ENCODE peak calls at places on chromosomes 4 and X, in eight cellular contexts. D is OCI-LY7, A is AG10803, B is WTC11, I is cardiac fibroblast, M is mucosa of descending colon, N is GM13976, F is Calu3. C is an unnamed sample.

GRCh38 chr4:66974665-66975064 is 570.6 kb downstream of the CENPC start:
- DNase-seq in D (no peak), A (no peak), B (no peak), I (no peak), M (no peak), N (no peak), F (peak), C (no peak)

GRCh38 chr4:17029432-17029831 is 131.0 kb upstream of the LDB2 start:
- DNase-seq in D (no peak), A (no peak), B (no peak), I (no peak), M (no peak), N (no peak), F (no peak), C (no peak)

GRCh38 chr4:173748353-173748752 is 218.3 kb upstream of the HAND2 start:
- DNase-seq in D (no peak), A (peak), B (no peak), I (peak), M (no peak), N (no peak), F (no peak), C (no peak)

GRCh38 chr4:77777135-77777777 is 41.9 kb downstream of the CNOT6L start:
- DNase-seq in D (no peak), A (peak), B (no peak), I (peak), M (no peak), N (no peak), F (no peak), C (no peak)

GRCh38 chrX:2521092-2521926 is 20.5 kb upstream of the DHRSX start:
- DNase-seq in D (peak), A (peak), B (no peak), I (no peak), M (no peak), N (peak), F (no peak), C (no peak)

GRCh38 chrX:110795645-110796510 is at the start of gene CHRDL1:
- DNase-seq in D (no peak), A (no peak), B (peak), I (no peak), M (peak), N (peak), F (peak), C (peak)

GRCh38 chr4:10730019-10730418 is 45.5 kb upstream of the CLNK start:
- DNase-seq in D (no peak), A (no peak), B (no peak), I (no peak), M (no peak), N (no peak), F (no peak), C (no peak)

GRCh38 chrX:35826503-35826902 is 28.4 kb downstream of the MAGEB16 start:
- DNase-seq in D (no peak), A (no peak), B (no peak), I (no peak), M (no peak), N (no peak), F (peak), C (no peak)

GRCh38 chr4:180805101-180805500 is 1438.1 kb upstream of the TENM3 start:
- DNase-seq in D (no peak), A (no peak), B (no peak), I (no peak), M (no peak), N (no peak), F (no peak), C (no peak)

GRCh38 chr4:156971623-156972369 is at the start of gene PDGFC:
- DNase-seq in D (no peak), A (peak), B (peak), I (peak), M (peak), N (peak), F (peak), C (peak)

GRCh38 chr4:22014222-22014741 is 65.7 kb upstream of the KCNIP4 start:
- DNase-seq in D (no peak), A (peak), B (no peak), I (peak), M (no peak), N (no peak), F (no peak), C (no peak)

GRCh38 chrX:30971761-30972603 is 82.9 kb upstream of the TAB3 start:
- DNase-seq in D (peak), A (peak), B (peak), I (peak), M (no peak), N (peak), F (peak), C (no peak)

GRCh38 chr4:185457136-185457535 is 14.4 kb downstream of the CCDC110 start:
- DNase-seq in D (no peak), A (no peak), B (no peak), I (no peak), M (no peak), N (no peak), F (no peak), C (no peak)

GRCh38 chrX:107154787-107155620 is 36.4 kb upstream of the RBM41 start:
- DNase-seq in D (no peak), A (no peak), B (no peak), I (peak), M (no peak), N (no peak), F (peak), C (no peak)

GRCh38 chr4:41442818-41443217 is 95.1 kb upstream of the LIMCH1 start:
- DNase-seq in D (no peak), A (no peak), B (no peak), I (peak), M (no peak), N (no peak), F (no peak), C (no peak)

GRCh38 chrX:46407036-46407752 is 138.0 kb downstream of the ZNF674 start:
- DNase-seq in D (no peak), A (peak), B (no peak), I (no peak), M (no peak), N (no peak), F (no peak), C (no peak)

GRCh38 chr4:7808752-7809151 is 130.9 kb downstream of the AFAP1 start:
- DNase-seq in D (no peak), A (peak), B (no peak), I (peak), M (no peak), N (no peak), F (no peak), C (no peak)

DNA sequence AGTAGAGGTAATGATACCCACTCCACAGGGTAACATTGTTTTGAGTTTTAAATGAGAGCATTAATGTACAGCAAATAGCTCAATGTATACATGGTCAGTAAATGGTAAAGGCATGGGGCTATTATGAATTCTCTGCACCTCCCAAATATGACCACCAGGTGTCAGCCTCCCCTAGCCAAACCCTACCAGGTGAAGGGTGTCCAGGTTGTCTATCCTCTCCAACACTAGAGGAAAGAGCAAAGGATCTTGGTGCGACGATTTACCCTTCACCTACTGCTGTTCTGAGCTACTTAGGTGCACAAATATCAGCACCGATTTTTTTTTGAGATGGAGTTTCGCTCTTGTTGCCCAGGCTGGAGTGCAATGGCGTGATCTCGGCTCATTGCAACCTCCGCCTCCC is 26.5 kb upstream of the XIAP start:
- DNase-seq in D (peak), A (no peak), B (peak), I (peak), M (no peak), N (peak), F (peak), C (no peak)
- TF ChIP-seq CTCF in D (peak), A (peak), B (peak), I (peak), M (peak), N (peak), F (peak), C (peak)

GRCh38 chr4:71288875-71289274 is 49.9 kb upstream of the SLC4A4 start:
- DNase-seq in D (no peak), A (no peak), B (no peak), I (no peak), M (no peak), N (no peak), F (no peak), C (no peak)

GRCh38 chr4:71287305-71287704 is 51.5 kb upstream of the SLC4A4 start:
- DNase-seq in D (no peak), A (peak), B (no peak), I (no peak), M (no peak), N (no peak), F (no peak), C (no peak)

GRCh38 chr4:71283642-71284257 is 55.1 kb upstream of the SLC4A4 start:
- DNase-seq in D (no peak), A (no peak), B (no peak), I (no peak), M (no peak), N (no peak), F (no peak), C (no peak)
- TF ChIP-seq CTCF in D (no peak), A (no peak), B (no peak), I (no peak), M (no peak), N (no peak), F (no peak), C (no peak)

DNA sequence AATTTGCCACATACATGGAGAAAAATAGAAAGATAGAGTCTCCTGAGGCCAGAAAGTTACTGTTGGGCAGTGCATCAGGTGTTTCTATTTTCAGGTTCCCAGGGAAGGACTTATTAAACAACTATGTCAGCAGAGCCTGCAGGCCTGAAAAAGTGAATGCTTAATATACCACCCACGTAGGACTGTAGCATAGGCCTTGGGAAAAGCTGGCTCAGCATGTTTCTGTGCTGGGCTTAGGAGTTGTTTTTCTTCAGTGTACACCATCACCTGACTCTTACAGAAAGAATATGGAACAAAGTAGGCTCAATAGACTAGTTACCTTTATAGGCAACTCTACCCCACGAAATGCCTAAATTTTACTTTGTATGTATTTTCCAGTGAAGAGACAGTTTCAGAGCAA is 1385.9 kb downstream of the FAM133A start:
- DNase-seq in D (no peak), A (no peak), B (no peak), I (no peak), M (no peak), N (no peak), F (no peak), C (no peak)
- TF ChIP-seq CTCF in D (no peak), A (no peak), B (no peak), I (no peak), M (no peak), N (no peak), F (no peak), C (no peak)

GRCh38 chr4:140628016-140628415 is 59.3 kb upstream of the UCP1 start:
- DNase-seq in D (no peak), A (no peak), B (no peak), I (no peak), M (no peak), N (no peak), F (no peak), C (no peak)

GRCh38 chr4:140621161-140621560 is 52.4 kb upstream of the UCP1 start:
- DNase-seq in D (peak), A (no peak), B (no peak), I (no peak), M (no peak), N (no peak), F (no peak), C (no peak)

GRCh38 chr4:140622333-140622958 is 53.7 kb upstream of the UCP1 start:
- DNase-seq in D (no peak), A (no peak), B (no peak), I (no peak), M (no peak), N (no peak), F (no peak), C (no peak)

GRCh38 chr4:140630246-140630645 is 61.5 kb upstream of the UCP1 start:
- DNase-seq in D (no peak), A (no peak), B (no peak), I (no peak), M (no peak), N (no peak), F (no peak), C (no peak)

DNA sequence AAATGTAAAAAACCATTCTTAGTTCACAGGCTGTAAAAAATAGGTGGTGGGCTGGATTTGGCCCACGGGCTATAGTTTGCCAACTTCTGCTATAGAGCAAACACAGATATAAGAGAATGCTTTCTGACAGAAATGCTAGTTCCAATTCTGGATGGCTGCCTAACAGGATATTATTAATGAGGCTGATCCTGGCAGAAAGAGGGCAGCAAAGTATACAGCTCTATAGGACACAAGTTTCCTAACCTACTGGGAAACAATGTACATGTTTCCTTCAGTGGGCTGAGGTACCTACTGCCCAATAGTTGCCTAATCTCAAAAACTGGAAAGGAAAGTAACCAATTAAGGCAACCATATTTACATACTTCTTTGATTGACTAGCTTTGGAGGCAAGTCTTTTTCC is 58.2 kb upstream of the UCP1 start:
- DNase-seq in D (no peak), A (no peak), B (no peak), I (peak), M (no peak), N (no peak), F (no peak), C (no peak)
- TF ChIP-seq CTCF in D (peak), A (no peak), B (no peak), I (peak), M (no peak), N (no peak), F (no peak), C (no peak)